ENCODE peak calls at places on chromosomes 2 and 18, in nine cellular contexts. One of them, this sample, is unnamed.

GRCh38 chr18:3824101-3824500 is 374.1 kb downstream of the TGIF1 start:
- DNase-seq in ACHN: no peak
- DNase-seq in GM12891: no peak
- DNase-seq in central memory CD4-positive, alpha-beta T cell: no peak
- DNase-seq in A673: no peak
- DNase-seq in T follicular helper cell: no peak
- DNase-seq in GM23338: no peak
- DNase-seq in right lobe of liver: no peak
- DNase-seq in fibroblast of mammary gland: peak
- DNase-seq in this sample: peak

GRCh38 chr18:3603460-3604259 is 153.7 kb downstream of the TGIF1 start:
- DNase-seq in central memory CD4-positive, alpha-beta T cell: no peak
- DNase-seq in ACHN: peak
- DNase-seq in right lobe of liver: no peak
- DNase-seq in A673: peak
- DNase-seq in GM12891: no peak
- DNase-seq in GM23338: peak
- DNase-seq in fibroblast of mammary gland: peak
- DNase-seq in T follicular helper cell: no peak
- DNase-seq in this sample: peak

GRCh38 chr2:153601812-153602211 is 123.2 kb upstream of the RPRM start:
- DNase-seq in A673: no peak
- DNase-seq in ACHN: no peak
- DNase-seq in right lobe of liver: no peak
- DNase-seq in central memory CD4-positive, alpha-beta T cell: no peak
- DNase-seq in T follicular helper cell: no peak
- DNase-seq in GM12891: no peak
- DNase-seq in fibroblast of mammary gland: no peak
- DNase-seq in GM23338: no peak
- DNase-seq in this sample: no peak

GRCh38 chr2:195343540-195343939 is 313.5 kb upstream of the SLC39A10 start:
- DNase-seq in GM12891: no peak
- DNase-seq in fibroblast of mammary gland: no peak
- DNase-seq in central memory CD4-positive, alpha-beta T cell: no peak
- DNase-seq in right lobe of liver: no peak
- DNase-seq in T follicular helper cell: no peak
- DNase-seq in ACHN: no peak
- DNase-seq in GM23338: no peak
- DNase-seq in A673: no peak
- DNase-seq in this sample: no peak

GRCh38 chr2:70645733-70646420 is 92.3 kb upstream of the TGFA start:
- DNase-seq in GM12891: no peak
- DNase-seq in right lobe of liver: no peak
- DNase-seq in A673: peak
- DNase-seq in fibroblast of mammary gland: no peak
- DNase-seq in central memory CD4-positive, alpha-beta T cell: no peak
- DNase-seq in ACHN: peak
- DNase-seq in GM23338: peak
- DNase-seq in T follicular helper cell: no peak
- DNase-seq in this sample: peak

GRCh38 chr2:37549598-37549997 is 121.8 kb downstream of the CDC42EP3 start:
- DNase-seq in T follicular helper cell: no peak
- DNase-seq in ACHN: no peak
- DNase-seq in fibroblast of mammary gland: no peak
- DNase-seq in A673: no peak
- DNase-seq in central memory CD4-positive, alpha-beta T cell: no peak
- DNase-seq in right lobe of liver: no peak
- DNase-seq in GM23338: no peak
- DNase-seq in GM12891: no peak
- DNase-seq in this sample: no peak

GRCh38 chr2:13676269-13676668 is 956.2 kb upstream of the LRATD1 start:
- DNase-seq in right lobe of liver: no peak
- DNase-seq in A673: no peak
- DNase-seq in GM12891: no peak
- DNase-seq in T follicular helper cell: no peak
- DNase-seq in central memory CD4-positive, alpha-beta T cell: no peak
- DNase-seq in fibroblast of mammary gland: peak
- DNase-seq in GM23338: no peak
- DNase-seq in ACHN: no peak
- DNase-seq in this sample: no peak

GRCh38 chr2:188607501-188607900 is 315.8 kb downstream of the GULP1 start:
- DNase-seq in T follicular helper cell: no peak
- DNase-seq in fibroblast of mammary gland: peak
- DNase-seq in right lobe of liver: no peak
- DNase-seq in central memory CD4-positive, alpha-beta T cell: no peak
- DNase-seq in GM12891: no peak
- DNase-seq in A673: peak
- DNase-seq in ACHN: peak
- DNase-seq in GM23338: no peak
- DNase-seq in this sample: no peak

GRCh38 chr2:229920011-229920781 is 1.6 kb downstream of the TRIP12 start:
- DNase-seq in A673: peak
- DNase-seq in T follicular helper cell: peak
- DNase-seq in GM23338: no peak
- DNase-seq in central memory CD4-positive, alpha-beta T cell: peak
- DNase-seq in right lobe of liver: no peak
- DNase-seq in GM12891: no peak
- DNase-seq in ACHN: peak
- DNase-seq in fibroblast of mammary gland: peak
- DNase-seq in this sample: peak

GRCh38 chr2:1572638-1573037 is 159.4 kb downstream of the TPO start:
- DNase-seq in central memory CD4-positive, alpha-beta T cell: no peak
- DNase-seq in GM23338: no peak
- DNase-seq in T follicular helper cell: no peak
- DNase-seq in GM12891: no peak
- DNase-seq in fibroblast of mammary gland: peak
- DNase-seq in ACHN: no peak
- DNase-seq in A673: no peak
- DNase-seq in right lobe of liver: no peak
- DNase-seq in this sample: no peak